ENCODE peak calls at places on chromosomes 11 and 22, in eight cellular contexts. One of them, this sample, is unnamed.

GRCh38 chr11:70109006-70109405 is 30.9 kb downstream of the ANO1 start:
- DNase-seq in CD8-positive, alpha-beta memory T cell: no peak
- DNase-seq in AG08396: no peak
- DNase-seq in Caki2: no peak
- DNase-seq in Right ventricle myocardium inferior: peak; percentile 48
- DNase-seq in activated CD4-positive, alpha-beta T cell treated with anti-CD3 and anti-CD28 coated beads for 24 hours: no peak
- DNase-seq in GM10248: no peak
- DNase-seq in Daoy: peak; percentile 20
- DNase-seq in this sample: no peak

GRCh38 chr22:23053051-23053707 is 17.1 kb upstream of the GNAZ start:
- DNase-seq in CD8-positive, alpha-beta memory T cell: no peak
- DNase-seq in AG08396: no peak
- DNase-seq in Caki2: no peak
- DNase-seq in Right ventricle myocardium inferior: peak; percentile 25
- DNase-seq in activated CD4-positive, alpha-beta T cell treated with anti-CD3 and anti-CD28 coated beads for 24 hours: no peak
- DNase-seq in GM10248: no peak
- DNase-seq in Daoy: no peak
- DNase-seq in this sample: no peak

GRCh38 chr11:9753031-9753430 is 89.2 kb downstream of the SWAP70 start:
- DNase-seq in CD8-positive, alpha-beta memory T cell: no peak
- DNase-seq in AG08396: peak; percentile 54
- DNase-seq in Caki2: no peak
- DNase-seq in Right ventricle myocardium inferior: no peak
- DNase-seq in activated CD4-positive, alpha-beta T cell treated with anti-CD3 and anti-CD28 coated beads for 24 hours: no peak
- DNase-seq in GM10248: no peak
- DNase-seq in Daoy: peak; percentile 84
- DNase-seq in this sample: peak; percentile 68

GRCh38 chr11:46247090-46247489 is 30.4 kb upstream of the CREB3L1 start:
- DNase-seq in CD8-positive, alpha-beta memory T cell: no peak
- DNase-seq in AG08396: no peak
- DNase-seq in Caki2: no peak
- DNase-seq in Right ventricle myocardium inferior: no peak
- DNase-seq in activated CD4-positive, alpha-beta T cell treated with anti-CD3 and anti-CD28 coated beads for 24 hours: no peak
- DNase-seq in GM10248: no peak
- DNase-seq in Daoy: peak; percentile 82
- DNase-seq in this sample: no peak

GRCh38 chr11:112113539-112114457 is 27.1 kb downstream of the SDHD start:
- DNase-seq in CD8-positive, alpha-beta memory T cell: peak; percentile 41
- DNase-seq in AG08396: peak; percentile 53
- DNase-seq in Caki2: peak; percentile 53
- DNase-seq in Right ventricle myocardium inferior: no peak
- DNase-seq in activated CD4-positive, alpha-beta T cell treated with anti-CD3 and anti-CD28 coated beads for 24 hours: no peak
- DNase-seq in GM10248: peak; percentile 61
- DNase-seq in Daoy: peak; percentile 45
- DNase-seq in this sample: peak; percentile 67

GRCh38 chr11:12263141-12263693 is 114.2 kb upstream of the PARVA start:
- DNase-seq in CD8-positive, alpha-beta memory T cell: no peak
- DNase-seq in AG08396: no peak
- DNase-seq in Caki2: no peak
- DNase-seq in Right ventricle myocardium inferior: no peak
- DNase-seq in activated CD4-positive, alpha-beta T cell treated with anti-CD3 and anti-CD28 coated beads for 24 hours: no peak
- DNase-seq in GM10248: no peak
- DNase-seq in Daoy: no peak
- DNase-seq in this sample: no peak

GRCh38 chr11:78351193-78351592 is 66.4 kb downstream of the GAB2 start:
- DNase-seq in CD8-positive, alpha-beta memory T cell: no peak
- DNase-seq in AG08396: no peak
- DNase-seq in Caki2: no peak
- DNase-seq in Right ventricle myocardium inferior: no peak
- DNase-seq in activated CD4-positive, alpha-beta T cell treated with anti-CD3 and anti-CD28 coated beads for 24 hours: no peak
- DNase-seq in GM10248: no peak
- DNase-seq in Daoy: no peak
- DNase-seq in this sample: no peak

GRCh38 chr22:37045958-37046357 is 5.6 kb upstream of the KCTD17 start:
- DNase-seq in CD8-positive, alpha-beta memory T cell: no peak
- DNase-seq in AG08396: peak; percentile 81
- DNase-seq in Caki2: peak; percentile 26
- DNase-seq in Right ventricle myocardium inferior: peak; percentile 15
- DNase-seq in activated CD4-positive, alpha-beta T cell treated with anti-CD3 and anti-CD28 coated beads for 24 hours: no peak
- DNase-seq in GM10248: no peak
- DNase-seq in Daoy: no peak
- DNase-seq in this sample: peak; percentile 55

GRCh38 chr22:32573991-32574390 is 99.4 kb downstream of the FBXO7 start:
- DNase-seq in CD8-positive, alpha-beta memory T cell: no peak
- DNase-seq in AG08396: no peak
- DNase-seq in Caki2: no peak
- DNase-seq in Right ventricle myocardium inferior: no peak
- DNase-seq in activated CD4-positive, alpha-beta T cell treated with anti-CD3 and anti-CD28 coated beads for 24 hours: no peak
- DNase-seq in GM10248: no peak
- DNase-seq in Daoy: no peak
- DNase-seq in this sample: no peak

GRCh38 chr11:59413646-59414045 is 12.6 kb downstream of the OR5A2 start:
- DNase-seq in CD8-positive, alpha-beta memory T cell: no peak
- DNase-seq in AG08396: no peak
- DNase-seq in Caki2: no peak
- DNase-seq in Right ventricle myocardium inferior: no peak
- DNase-seq in activated CD4-positive, alpha-beta T cell treated with anti-CD3 and anti-CD28 coated beads for 24 hours: no peak
- DNase-seq in GM10248: no peak
- DNase-seq in Daoy: no peak
- DNase-seq in this sample: no peak

GRCh38 chr22:46051646-46052045 is 74.7 kb upstream of the WNT7B start:
- DNase-seq in CD8-positive, alpha-beta memory T cell: no peak
- DNase-seq in AG08396: no peak
- DNase-seq in Caki2: no peak
- DNase-seq in Right ventricle myocardium inferior: no peak
- DNase-seq in activated CD4-positive, alpha-beta T cell treated with anti-CD3 and anti-CD28 coated beads for 24 hours: no peak
- DNase-seq in GM10248: no peak
- DNase-seq in Daoy: no peak
- DNase-seq in this sample: no peak

This sample was measured in kidney tubule cell.